ENCODE peak calls at places on chromosomes 12 and 14, in six cellular contexts. H is brain microvascular endothelial cell, B is BJ, I is Caco-2, Y is cardiac fibroblast, M is tibial artery. N is an unnamed sample.

GRCh38 chr12:88552672-88553079 is 27.6 kb downstream of the KITLG start:
- DNase-seq in H (no peak), B (peak; percentile 96), I (no peak), Y (peak; percentile 78), M (no peak), N (peak; percentile 97)

GRCh38 chr12:56633465-56634241 is 3.5 kb upstream of the BAZ2A start:
- DNase-seq in H (no peak), B (no peak), I (no peak), Y (no peak), M (no peak), N (no peak)

GRCh38 chr14:23559010-23559920 is 3.2 kb downstream of the THTPA start:
- DNase-seq in H (peak; percentile 30), B (no peak), I (peak; percentile 68), Y (peak; percentile 72), M (no peak), N (no peak)

GRCh38 chr12:46089414-46090162 is 99.2 kb upstream of the SCAF11 start:
- DNase-seq in H (no peak), B (no peak), I (no peak), Y (peak; percentile 5), M (no peak), N (no peak)

GRCh38 chr12:113684053-113684907 is 212.6 kb upstream of the LHX5 start:
- DNase-seq in H (peak; percentile 28), B (no peak), I (no peak), Y (no peak), M (no peak), N (no peak)

GRCh38 chr12:12381982-12382381 is 25.1 kb downstream of the BORCS5 start:
- DNase-seq in H (no peak), B (no peak), I (no peak), Y (no peak), M (no peak), N (no peak)

GRCh38 chr12:123269980-123270379 is 1.7 kb downstream of the CDK2AP1 start:
- DNase-seq in H (no peak), B (no peak), I (no peak), Y (no peak), M (no peak), N (no peak)

GRCh38 chr12:10331642-10332239 is 24.1 kb downstream of the KLRD1 start:
- DNase-seq in H (peak; percentile 41), B (no peak), I (peak; percentile 65), Y (peak; percentile 75), M (no peak), N (peak; percentile 33)

GRCh38 chr12:123269395-123269892 is 2.2 kb downstream of the CDK2AP1 start:
- DNase-seq in H (peak; percentile 47), B (no peak), I (no peak), Y (peak; percentile 75), M (no peak), N (no peak)

GRCh38 chr14:81366259-81366658 is 33.9 kb downstream of the STON2 start:
- DNase-seq in H (no peak), B (no peak), I (no peak), Y (no peak), M (no peak), N (peak; percentile 36)

GRCh38 chr12:129727100-129727499 is 176.7 kb downstream of the TMEM132D start:
- DNase-seq in H (no peak), B (no peak), I (no peak), Y (no peak), M (no peak), N (no peak)

GRCh38 chr12:132067182-132067581 is 76.9 kb downstream of the DDX51 start:
- DNase-seq in H (no peak), B (no peak), I (no peak), Y (no peak), M (no peak), N (no peak)

GRCh38 chr12:98422359-98422758 is 93.0 kb upstream of the TMPO start:
- DNase-seq in H (no peak), B (no peak), I (no peak), Y (no peak), M (no peak), N (no peak)

GRCh38 chr12:123952037-123952436 is 20.6 kb downstream of the CCDC92 start:
- DNase-seq in H (no peak), B (no peak), I (no peak), Y (peak; percentile 42), M (no peak), N (peak; percentile 33)

GRCh38 chr12:114668151-114668891 is 15.7 kb downstream of the TBX3 start:
- DNase-seq in H (peak; percentile 65), B (no peak), I (peak; percentile 93), Y (peak; percentile 78), M (no peak), N (peak; percentile 78)

GRCh38 chr14:41668346-41668745 is 61.7 kb downstream of the LRFN5 start:
- DNase-seq in H (no peak), B (no peak), I (no peak), Y (peak; percentile 8), M (no peak), N (no peak)

DNA sequence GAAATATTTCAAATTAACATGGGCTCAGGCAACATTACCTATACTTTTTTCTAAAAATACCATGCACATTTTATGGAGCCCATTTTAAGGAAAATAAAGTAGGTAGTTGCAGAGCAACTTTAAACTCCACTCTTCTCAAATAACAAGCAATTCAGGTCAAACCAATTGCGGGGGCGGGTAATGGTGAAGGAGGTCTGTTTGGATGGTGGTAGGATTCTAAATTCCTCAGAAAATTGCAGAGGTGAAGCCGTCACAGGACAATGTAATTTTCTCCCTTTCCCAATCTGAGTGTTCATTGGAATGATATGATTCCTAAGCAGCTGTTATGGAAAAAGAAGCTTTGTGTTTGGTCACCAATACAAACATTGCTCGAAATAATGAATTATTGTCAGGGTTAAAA is 11.6 kb downstream of the PKP2 start:
- DNase-seq in H (no peak), B (no peak), I (no peak), Y (no peak), M (no peak), N (no peak)
- H3K4me3 ChIP-seq in H (no peak overlapping the region), B (no peak overlapping the region), I (no peak overlapping the region), Y (no peak overlapping the region), M (no peak overlapping the region), N (no peak overlapping the region)

GRCh38 chr12:101570022-101570421 is 24.7 kb upstream of the MYBPC1 start:
- DNase-seq in H (peak; percentile 25), B (peak; percentile 4), I (peak; percentile 49), Y (peak; percentile 49), M (no peak), N (peak; percentile 25)

GRCh38 chr12:101567918-101568317 is 26.9 kb upstream of the MYBPC1 start:
- DNase-seq in H (no peak), B (no peak), I (no peak), Y (no peak), M (no peak), N (no peak)

GRCh38 chr12:101563197-101563596 is 31.6 kb upstream of the MYBPC1 start:
- DNase-seq in H (no peak), B (no peak), I (no peak), Y (no peak), M (no peak), N (no peak)

GRCh38 chr12:101564912-101565311 is 29.9 kb upstream of the MYBPC1 start:
- DNase-seq in H (no peak), B (no peak), I (no peak), Y (no peak), M (no peak), N (no peak)

GRCh38 chr12:101566318-101566717 is 28.5 kb upstream of the MYBPC1 start:
- DNase-seq in H (no peak), B (no peak), I (no peak), Y (no peak), M (no peak), N (no peak)
- H3K4me3 ChIP-seq in H (no peak overlapping the region), B (no peak overlapping the region), I (no peak overlapping the region), Y (no peak overlapping the region), M (no peak overlapping the region), N (no peak overlapping the region)

GRCh38 chr12:62259311-62259992 is 752 bp upstream of the USP15 start:
- DNase-seq in H (no peak), B (no peak), I (peak; percentile 1), Y (no peak), M (no peak), N (no peak)

GRCh38 chr12:62254967-62255366 is 5.2 kb upstream of the USP15 start:
- DNase-seq in H (no peak), B (no peak), I (no peak), Y (no peak), M (no peak), N (no peak)

GRCh38 chr12:62259993-62260732 is at the start of gene USP15:
- DNase-seq in H (peak; percentile 96), B (peak; percentile 66), I (peak; percentile 99), Y (peak; percentile 99), M (peak; percentile 98), N (peak; percentile 87)

GRCh38 chr12:62258231-62258630 is 2.0 kb upstream of the USP15 start:
- DNase-seq in H (no peak), B (no peak), I (no peak), Y (no peak), M (no peak), N (no peak)

DNA sequence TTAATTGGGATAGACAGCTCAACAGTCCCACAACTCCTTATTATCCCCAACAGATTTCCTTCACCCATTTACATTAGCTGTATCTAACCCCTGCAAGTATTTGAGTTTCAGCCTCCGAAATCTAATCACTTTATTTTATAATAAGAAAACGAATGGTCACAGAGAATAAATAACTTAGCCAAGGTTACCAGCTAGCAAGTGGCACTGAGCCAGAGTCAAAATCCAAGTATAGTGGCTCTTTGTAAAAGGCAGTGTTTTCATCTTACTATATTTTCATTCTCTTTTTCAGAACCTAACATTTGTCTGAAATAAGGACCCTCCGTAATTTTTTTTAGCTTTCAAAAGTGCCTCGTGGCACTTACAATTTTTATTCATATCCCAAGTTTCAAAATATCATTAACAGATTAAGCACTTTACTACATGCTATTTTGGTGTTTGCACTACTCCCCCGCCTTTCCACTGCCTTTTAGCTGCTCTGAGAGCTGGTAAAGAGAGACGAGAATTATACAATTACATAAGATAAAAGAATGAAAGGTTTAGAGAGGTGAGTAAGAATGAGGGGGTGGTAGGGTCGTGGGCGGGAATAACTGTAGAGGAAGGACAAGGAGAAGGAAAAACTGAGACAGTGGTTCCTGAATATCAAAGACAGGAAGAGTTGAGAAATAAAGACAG is 3.7 kb upstream of the USP15 start:
- DNase-seq in H (no peak), B (no peak), I (no peak), Y (peak; percentile 55), M (no peak), N (no peak)
- H3K4me3 ChIP-seq in H (no peak overlapping the region), B (no peak overlapping the region), I (no peak overlapping the region), Y (no peak overlapping the region), M (peak overlapping the region; percentile 4), N (no peak overlapping the region)

GRCh38 chr12:85949253-85949652 is 75.2 kb downstream of the NTS start:
- DNase-seq in H (no peak), B (no peak), I (no peak), Y (no peak), M (no peak), N (no peak)

GRCh38 chr12:85947286-85947685 is 73.2 kb downstream of the NTS start:
- DNase-seq in H (no peak), B (no peak), I (no peak), Y (no peak), M (no peak), N (no peak)

GRCh38 chr12:85951823-85952222 is 77.7 kb downstream of the NTS start:
- DNase-seq in H (no peak), B (no peak), I (peak; percentile 5), Y (peak; percentile 19), M (no peak), N (peak; percentile 6)

DNA sequence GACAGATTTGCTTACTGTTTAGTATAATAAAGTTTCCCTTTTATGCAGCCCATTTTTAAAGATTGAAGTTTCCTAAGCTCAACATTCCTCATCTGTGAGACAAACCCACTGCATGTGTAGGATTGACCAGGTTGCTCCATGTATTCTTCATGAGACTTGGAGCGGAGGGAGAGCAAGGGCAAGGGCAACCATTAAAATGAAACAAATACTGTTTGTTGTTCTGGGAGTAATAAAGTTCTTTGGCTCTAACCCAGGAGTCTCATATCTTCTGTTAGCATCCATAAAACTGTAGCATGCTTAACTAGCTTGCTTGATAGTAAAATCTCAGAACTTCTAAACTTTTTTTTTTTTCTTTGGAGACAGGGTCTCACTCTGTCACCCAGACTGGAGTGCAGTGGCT is 74.2 kb downstream of the NTS start:
- DNase-seq in H (no peak), B (no peak), I (no peak), Y (no peak), M (no peak), N (peak; percentile 66)
- H3K4me3 ChIP-seq in H (no peak overlapping the region), B (no peak overlapping the region), I (no peak overlapping the region), Y (no peak overlapping the region), M (no peak overlapping the region), N (no peak overlapping the region)

N was measured in LNCaP clone FGC.